ENCODE peak calls at places on chromosomes 12 and 14, in four cellular contexts. One of them, this sample, is unnamed.

GRCh38 chr12:14995583-14996425 is 23.0 kb downstream of the PDE6H start:
- DNase-seq in stomach: no peak
- DNase-seq in posterior vena cava: no peak
- DNase-seq in left cardiac atrium: no peak
- DNase-seq in this sample: peak; percentile 80

GRCh38 chr14:34036319-34036761 is 85.5 kb upstream of the EGLN3 start:
- DNase-seq in stomach: no peak
- DNase-seq in left cardiac atrium: no peak
- DNase-seq in posterior vena cava: no peak
- DNase-seq in this sample: no peak

GRCh38 chr12:3218150-3218845 is 141.1 kb downstream of the TSPAN9 start:
- DNase-seq in left cardiac atrium: peak; percentile 89
- DNase-seq in posterior vena cava: peak; percentile 93
- DNase-seq in stomach: peak; percentile 41
- DNase-seq in this sample: peak; percentile 84

GRCh38 chr12:108390495-108391203 is 51.5 kb upstream of the CMKLR1 start:
- DNase-seq in stomach: no peak
- DNase-seq in left cardiac atrium: no peak
- DNase-seq in posterior vena cava: no peak
- DNase-seq in this sample: no peak

GRCh38 chr12:109777544-109777943 is 55.7 kb downstream of the TRPV4 start:
- DNase-seq in left cardiac atrium: no peak
- DNase-seq in posterior vena cava: no peak
- DNase-seq in stomach: no peak
- DNase-seq in this sample: peak; percentile 26

GRCh38 chr12:62435337-62436163 is 31.1 kb upstream of the MON2 start:
- DNase-seq in posterior vena cava: peak; percentile 85
- DNase-seq in left cardiac atrium: peak; percentile 47
- DNase-seq in stomach: peak; percentile 49
- DNase-seq in this sample: peak; percentile 60

GRCh38 chr12:46915861-46916260 is 90.1 kb upstream of the SLC38A4 start:
- DNase-seq in posterior vena cava: no peak
- DNase-seq in stomach: no peak
- DNase-seq in left cardiac atrium: no peak
- DNase-seq in this sample: peak; percentile 85

GRCh38 chr12:105580841-105581352 is 250.4 kb downstream of the C12orf75 start:
- DNase-seq in stomach: no peak
- DNase-seq in posterior vena cava: no peak
- DNase-seq in left cardiac atrium: no peak
- DNase-seq in this sample: no peak

GRCh38 chr12:44748950-44749468 is 127.1 kb downstream of the NELL2 start:
- DNase-seq in left cardiac atrium: no peak
- DNase-seq in posterior vena cava: no peak
- DNase-seq in stomach: no peak
- DNase-seq in this sample: no peak

GRCh38 chr12:21655594-21655993 is 2.0 kb downstream of the LDHB start:
- DNase-seq in posterior vena cava: no peak
- DNase-seq in stomach: no peak
- DNase-seq in left cardiac atrium: no peak
- DNase-seq in this sample: no peak

GRCh38 chr14:30214456-30215090 is 286.9 kb upstream of the PRKD1 start:
- DNase-seq in posterior vena cava: no peak
- DNase-seq in stomach: no peak
- DNase-seq in left cardiac atrium: no peak
- DNase-seq in this sample: peak; percentile 89

GRCh38 chr12:68792952-68793351 is 15.0 kb upstream of the MDM2 start:
- DNase-seq in posterior vena cava: no peak
- DNase-seq in stomach: no peak
- DNase-seq in left cardiac atrium: no peak
- DNase-seq in this sample: peak; percentile 47

GRCh38 chr14:36556811-36557433 is 25.5 kb downstream of the NKX2-8 start:
- DNase-seq in posterior vena cava: no peak
- DNase-seq in left cardiac atrium: no peak
- DNase-seq in stomach: no peak
- DNase-seq in this sample: peak; percentile 24

GRCh38 chr12:124588689-124589318 is 21.4 kb upstream of the NCOR2 start:
- DNase-seq in left cardiac atrium: peak; percentile 74
- DNase-seq in stomach: no peak
- DNase-seq in posterior vena cava: no peak
- DNase-seq in this sample: peak; percentile 81

GRCh38 chr14:54568821-54569591 is 2.1 kb downstream of the SAMD4A start:
- DNase-seq in posterior vena cava: peak; percentile 81
- DNase-seq in left cardiac atrium: peak; percentile 40
- DNase-seq in stomach: no peak
- DNase-seq in this sample: peak; percentile 42

GRCh38 chr14:68552597-68552996 is 240.3 kb downstream of the ZFP36L1 start:
- DNase-seq in posterior vena cava: no peak
- DNase-seq in stomach: no peak
- DNase-seq in left cardiac atrium: no peak
- DNase-seq in this sample: peak; percentile 45

GRCh38 chr12:6089041-6089823 is 35.2 kb downstream of the VWF start:
- DNase-seq in stomach: no peak
- DNase-seq in left cardiac atrium: no peak
- DNase-seq in posterior vena cava: peak; percentile 67
- DNase-seq in this sample: peak; percentile 60

GRCh38 chr12:114981036-114981435 is 297.1 kb upstream of the TBX3 start:
- DNase-seq in stomach: no peak
- DNase-seq in posterior vena cava: no peak
- DNase-seq in left cardiac atrium: no peak
- DNase-seq in this sample: peak; percentile 56

GRCh38 chr14:50675597-50675996 is 7.5 kb upstream of the SAV1 start:
- DNase-seq in stomach: no peak
- DNase-seq in posterior vena cava: no peak
- DNase-seq in left cardiac atrium: no peak
- DNase-seq in this sample: no peak

GRCh38 chr14:65169351-65169750 is 67.0 kb upstream of the MAX start:
- DNase-seq in posterior vena cava: no peak
- DNase-seq in stomach: no peak
- DNase-seq in left cardiac atrium: no peak
- DNase-seq in this sample: peak; percentile 93

This sample was measured in fibroblast of mammary gland.